ENCODE peak calls at places on chromosome 3, in four cellular contexts. T, L, J and Q are unnamed samples.

GRCh38 chr3:15367059-15367458 is 34.7 kb upstream of the SH3BP5 start:
- DNase-seq in T (peak), L (no peak), J (no peak), Q (no peak)

GRCh38 chr3:169323580-169324453 is 339.7 kb downstream of the MECOM start:
- DNase-seq in L (no peak), J (no peak), T (no peak), Q (no peak)

GRCh38 chr3:172384836-172385235 is 63.4 kb downstream of the GHSR start:
- DNase-seq in T (no peak), L (no peak), J (no peak), Q (no peak)

GRCh38 chr3:48273594-48274211 is 32.8 kb downstream of the ZNF589 start:
- DNase-seq in T (peak), L (no peak), J (peak), Q (no peak)

GRCh38 chr3:127779747-127780146 is 42.6 kb downstream of the MGLL start:
- DNase-seq in T (no peak), L (peak), J (no peak), Q (no peak)

GRCh38 chr3:48402281-48402732 is 27.6 kb downstream of the PLXNB1 start:
- DNase-seq in J (peak), L (no peak), T (peak), Q (peak)

GRCh38 chr3:101518421-101518871 is 5.4 kb upstream of the SENP7 start:
- DNase-seq in J (peak), T (no peak), L (no peak), Q (no peak)

GRCh38 chr3:100777271-100777670 is 68.0 kb downstream of the TFG start:
- DNase-seq in T (peak), L (no peak), J (no peak), Q (no peak)

GRCh38 chr3:128338536-128339400 is 127.9 kb downstream of the DNAJB8 start:
- DNase-seq in T (no peak), L (peak), J (no peak), Q (peak)

GRCh38 chr3:59150039-59150438 is 100.2 kb upstream of the CFAP20DC start:
- DNase-seq in L (no peak), J (no peak), T (no peak), Q (no peak)